ENCODE peak calls at places on chromosomes 12 and 14, in six cellular contexts. One of them, this sample, is unnamed. For H3K4me1, the result is how much of the 10 kb centered on the place peaks cover.

GRCh38 chr12:78887008-78887407 is 22.4 kb downstream of the SYT1 start:
- DNase-seq in ascending aorta: no peak
- DNase-seq in cardiac muscle cell: no peak
- DNase-seq in ovary: no peak
- DNase-seq in neural progenitor cell: no peak
- DNase-seq in heart right ventricle: no peak
- DNase-seq in this sample: no peak

GRCh38 chr12:52078276-52078675 is 1.2 kb upstream of the SMIM41 start:
- DNase-seq in heart right ventricle: no peak
- DNase-seq in neural progenitor cell: no peak
- DNase-seq in ascending aorta: no peak
- DNase-seq in ovary: peak
- DNase-seq in cardiac muscle cell: no peak
- DNase-seq in this sample: no peak

GRCh38 chr14:61113561-61113960 is 132.5 kb downstream of the SLC38A6 start:
- DNase-seq in cardiac muscle cell: no peak
- DNase-seq in neural progenitor cell: no peak
- DNase-seq in heart right ventricle: no peak
- DNase-seq in ascending aorta: no peak
- DNase-seq in ovary: no peak
- DNase-seq in this sample: no peak

GRCh38 chr12:27014859-27015729 is 910 bp upstream of the TM7SF3 start:
- DNase-seq in neural progenitor cell: no peak
- DNase-seq in ascending aorta: no peak
- DNase-seq in cardiac muscle cell: no peak
- DNase-seq in ovary: no peak
- DNase-seq in heart right ventricle: no peak
- DNase-seq in this sample: no peak

GRCh38 chr12:117408161-117408791 is 46.9 kb upstream of the NOS1 start:
- DNase-seq in neural progenitor cell: peak
- DNase-seq in ascending aorta: no peak
- DNase-seq in cardiac muscle cell: peak
- DNase-seq in ovary: peak
- DNase-seq in heart right ventricle: peak
- DNase-seq in this sample: no peak

GRCh38 chr12:118102070-118102469 is 1.7 kb downstream of the VSIG10 start:
- DNase-seq in ovary: no peak
- DNase-seq in neural progenitor cell: no peak
- DNase-seq in cardiac muscle cell: no peak
- DNase-seq in ascending aorta: no peak
- DNase-seq in heart right ventricle: no peak
- DNase-seq in this sample: no peak

GRCh38 chr12:12008931-12009611 is 61.7 kb upstream of the BCL2L14 start:
- DNase-seq in ascending aorta: no peak
- DNase-seq in ovary: no peak
- DNase-seq in cardiac muscle cell: no peak
- DNase-seq in heart right ventricle: no peak
- DNase-seq in neural progenitor cell: peak
- DNase-seq in this sample: peak

GRCh38 chr12:52007158-52007921 is 594 bp downstream of the TAMALIN start:
- DNase-seq in neural progenitor cell: peak
- DNase-seq in ascending aorta: peak
- DNase-seq in heart right ventricle: peak
- DNase-seq in ovary: peak
- DNase-seq in cardiac muscle cell: no peak
- DNase-seq in this sample: peak

GRCh38 chr14:69259531-69260245 is at the start of gene GALNT16:
- DNase-seq in cardiac muscle cell: peak
- DNase-seq in heart right ventricle: peak
- DNase-seq in ascending aorta: peak
- DNase-seq in ovary: no peak
- DNase-seq in neural progenitor cell: peak
- DNase-seq in this sample: peak

GRCh38 chr14:100105357-100106169 is 40.3 kb downstream of the EVL start:
- DNase-seq in ovary: no peak
- DNase-seq in heart right ventricle: no peak
- DNase-seq in ascending aorta: no peak
- DNase-seq in cardiac muscle cell: no peak
- DNase-seq in neural progenitor cell: no peak
- DNase-seq in this sample: no peak

GRCh38 chr12:94795520-94795919 is 145.2 kb upstream of the TMCC3 start:
- DNase-seq in ovary: peak
- DNase-seq in ascending aorta: no peak
- DNase-seq in heart right ventricle: no peak
- DNase-seq in cardiac muscle cell: no peak
- DNase-seq in neural progenitor cell: peak
- DNase-seq in this sample: no peak

GRCh38 chr14:22837750-22838538 is 1.6 kb downstream of the MMP14 start:
- DNase-seq in cardiac muscle cell: no peak
- DNase-seq in ovary: peak
- DNase-seq in heart right ventricle: peak
- DNase-seq in neural progenitor cell: no peak
- DNase-seq in ascending aorta: peak
- DNase-seq in this sample: peak

DNA sequence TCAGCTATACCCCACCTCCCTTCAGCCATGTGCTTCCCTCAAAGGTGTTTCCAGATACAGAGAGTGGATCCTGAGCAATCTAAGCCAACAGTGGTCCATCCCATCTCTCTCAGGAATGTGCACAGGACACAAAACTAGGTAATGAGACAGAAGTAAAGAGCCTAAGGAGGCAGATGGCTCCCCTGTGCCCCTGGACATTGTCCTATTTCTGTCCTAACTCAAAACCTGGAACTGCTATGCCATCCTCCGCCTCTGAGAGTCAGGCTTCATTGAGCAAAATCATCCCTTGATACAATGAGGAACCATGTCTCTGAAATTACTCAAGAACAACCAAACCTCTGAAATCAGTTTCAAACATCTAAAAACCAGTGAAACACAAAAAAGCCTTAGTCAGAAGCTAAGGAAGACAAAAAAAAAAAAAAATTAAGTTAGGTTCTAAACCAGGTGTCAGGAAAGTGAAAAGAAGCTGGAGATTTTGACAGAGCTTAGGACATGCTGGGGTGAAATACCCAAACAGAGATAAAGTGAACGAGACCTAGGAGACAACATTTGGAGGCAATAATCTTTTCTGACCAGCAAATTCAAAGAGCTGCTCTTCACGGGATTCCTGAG is 200.3 kb upstream of the PLEKHG7 start:
- DNase-seq in cardiac muscle cell: no peak
- DNase-seq in heart right ventricle: no peak
- DNase-seq in ovary: peak
- DNase-seq in neural progenitor cell: no peak
- DNase-seq in ascending aorta: peak
- DNase-seq in this sample: peak
- TF ChIP-seq CTCF in cardiac muscle cell: peak
- TF ChIP-seq CTCF in heart right ventricle: no peak
- TF ChIP-seq CTCF in ovary: no peak
- TF ChIP-seq CTCF in neural progenitor cell: no peak
- TF ChIP-seq CTCF in ascending aorta: peak
- TF ChIP-seq CTCF in this sample: no peak

DNA sequence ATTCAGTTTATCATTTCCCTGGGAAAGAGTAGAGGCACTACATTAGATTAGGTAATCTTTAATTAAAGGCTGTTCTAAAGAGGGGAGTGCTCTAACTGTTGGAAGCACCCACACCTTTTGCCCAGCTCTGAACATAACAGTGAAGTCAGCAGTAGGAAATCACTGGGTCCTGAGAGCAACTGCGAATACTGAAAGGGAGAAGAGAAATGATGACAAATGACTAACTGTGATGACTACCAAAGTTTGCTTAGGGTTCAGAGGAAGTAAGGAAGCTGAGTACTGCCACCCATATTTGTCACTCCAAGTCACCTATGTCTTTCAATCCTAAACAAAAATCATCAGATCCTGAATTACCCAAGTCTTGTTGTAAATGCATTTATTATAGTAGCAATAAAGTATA is 140.6 kb downstream of the EPS8 start:
- DNase-seq in cardiac muscle cell: no peak
- DNase-seq in heart right ventricle: no peak
- DNase-seq in neural progenitor cell: no peak
- DNase-seq in ascending aorta: no peak
- DNase-seq in ovary: no peak
- DNase-seq in this sample: no peak
- H3K4me1 ChIP-seq in cardiac muscle cell: under half
- H3K4me1 ChIP-seq in heart right ventricle: under half
- H3K4me1 ChIP-seq in neural progenitor cell: under half
- H3K4me1 ChIP-seq in ascending aorta: under half
- H3K4me1 ChIP-seq in ovary: under half
- H3K4me1 ChIP-seq in this sample: under half

GRCh38 chr14:96038558-96038919 is 623 bp upstream of the C14orf132 start:
- DNase-seq in neural progenitor cell: peak
- DNase-seq in heart right ventricle: no peak
- DNase-seq in ovary: no peak
- DNase-seq in cardiac muscle cell: no peak
- DNase-seq in ascending aorta: no peak
- DNase-seq in this sample: no peak
- TF ChIP-seq CTCF in neural progenitor cell: no peak
- TF ChIP-seq CTCF in heart right ventricle: no peak
- TF ChIP-seq CTCF in ovary: no peak
- TF ChIP-seq CTCF in cardiac muscle cell: no peak
- TF ChIP-seq CTCF in ascending aorta: no peak
- TF ChIP-seq CTCF in this sample: no peak

DNA sequence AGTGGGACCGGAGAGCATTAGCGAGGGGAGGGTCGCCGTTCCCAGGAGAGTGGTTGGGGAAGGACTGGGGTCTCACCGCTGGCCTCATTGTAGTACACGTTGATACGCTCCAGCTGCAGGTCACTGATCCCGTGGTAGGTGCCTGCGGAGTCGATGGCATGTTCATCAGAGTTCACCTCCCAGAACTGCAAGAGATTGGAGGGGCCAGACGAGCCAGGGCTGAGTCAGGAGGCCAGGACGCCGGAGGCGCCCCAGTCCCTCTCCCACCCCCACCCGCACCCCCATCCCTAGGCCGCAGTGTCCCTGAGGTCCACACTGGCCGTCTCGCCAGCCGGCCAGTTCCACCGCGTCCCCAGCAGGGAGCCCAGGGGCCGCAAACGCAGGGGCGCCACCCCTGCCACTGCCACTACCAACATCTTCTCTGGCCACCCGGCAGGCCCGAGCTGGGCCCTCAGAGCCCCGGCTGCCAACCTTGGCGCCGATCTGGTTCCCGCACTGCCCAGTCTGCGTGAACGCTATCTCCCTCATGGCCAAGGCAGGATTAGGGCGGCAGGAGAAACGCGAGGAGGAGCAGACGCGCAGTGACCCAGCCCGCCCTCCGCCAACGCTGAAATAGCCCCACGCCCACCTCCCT is 144.2 kb downstream of the ALG10 start:
- DNase-seq in heart right ventricle: no peak
- DNase-seq in neural progenitor cell: no peak
- DNase-seq in cardiac muscle cell: no peak
- DNase-seq in ascending aorta: no peak
- DNase-seq in ovary: no peak
- DNase-seq in this sample: no peak
- H3K4me1 ChIP-seq in heart right ventricle: under half
- H3K4me1 ChIP-seq in neural progenitor cell: under half
- H3K4me1 ChIP-seq in cardiac muscle cell: under half
- H3K4me1 ChIP-seq in ascending aorta: under half
- H3K4me1 ChIP-seq in ovary: under half
- H3K4me1 ChIP-seq in this sample: under half

This sample was measured in mucosa of descending colon.